ENCODE peak calls at places on chromosomes 3 and 15, in five cellular contexts. N is NCI-H2029 treated with DMSO at 0.1 percent for 48 hours, L is frontal cortex, A is amniotic epithelial cell, S is GM04504. E is an unnamed sample.

GRCh38 chr3:13367728-13368127 is 52.4 kb downstream of the NUP210 start:
- DNase-seq in N (no peak), L (no peak), A (no peak), S (no peak), E (no peak)

GRCh38 chr15:65939901-65940617 is 70.8 kb downstream of the RAB11A start:
- DNase-seq in N (peak), L (no peak), A (peak), S (peak), E (peak)

GRCh38 chr15:59256538-59256937 is 49.9 kb downstream of the LDHAL6B start:
- DNase-seq in N (no peak), L (no peak), A (peak), S (no peak), E (no peak)

GRCh38 chr3:55245391-55245790 is 241.7 kb downstream of the WNT5A start:
- DNase-seq in N (no peak), L (no peak), A (peak), S (no peak), E (no peak)

GRCh38 chr15:62758126-62758951 is 284.2 kb upstream of the TPM1 start:
- DNase-seq in N (no peak), L (no peak), A (peak), S (peak), E (peak)

GRCh38 chr15:90780916-90781315 is 63.8 kb downstream of the BLM start:
- DNase-seq in N (no peak), L (no peak), A (no peak), S (no peak), E (no peak)

GRCh38 chr3:60555704-60556340 is 695.4 kb downstream of the FHIT start:
- DNase-seq in N (no peak), L (no peak), A (no peak), S (no peak), E (no peak)

GRCh38 chr3:52317601-52318000 is 1.5 kb downstream of the DNAH1 start:
- DNase-seq in N (peak), L (peak), A (peak), S (no peak), E (peak)

GRCh38 chr3:57927166-57927565 is 81.1 kb upstream of the FLNB start:
- DNase-seq in N (no peak), L (no peak), A (no peak), S (no peak), E (no peak)

GRCh38 chr15:39583586-39584265 is 2.8 kb downstream of the THBS1 start:
- DNase-seq in N (no peak), L (no peak), A (peak), S (peak), E (no peak)

GRCh38 chr15:75655911-75656310 is 8.2 kb downstream of the SNX33 start:
- DNase-seq in N (no peak), L (no peak), A (no peak), S (no peak), E (no peak)

GRCh38 chr15:34620814-34621213 is 37.4 kb upstream of the GOLGA8B start:
- DNase-seq in N (no peak), L (no peak), A (no peak), S (no peak), E (no peak)

GRCh38 chr3:115469649-115470048 is 153.7 kb upstream of the GAP43 start:
- DNase-seq in N (peak), L (no peak), A (no peak), S (no peak), E (no peak)

GRCh38 chr15:63718590-63719035 is 115.1 kb downstream of the HERC1 start:
- DNase-seq in N (no peak), L (no peak), A (peak), S (peak), E (no peak)

GRCh38 chr3:72338082-72338941 is 509.9 kb downstream of the SHQ1 start:
- DNase-seq in N (no peak), L (no peak), A (peak), S (no peak), E (no peak)

GRCh38 chr3:61725851-61726333 is 164.5 kb downstream of the PTPRG start:
- DNase-seq in N (no peak), L (no peak), A (peak), S (no peak), E (peak)

GRCh38 chr3:106457278-106458210 is 588.7 kb upstream of the CBLB start:
- DNase-seq in N (peak), L (peak), A (peak), S (peak), E (no peak)

GRCh38 chr3:194984624-194985023 is 286.3 kb downstream of the XXYLT1 start:
- DNase-seq in N (no peak), L (no peak), A (no peak), S (no peak), E (no peak)

GRCh38 chr3:52232279-52233107 is 6.5 kb downstream of the TWF2 start:
- DNase-seq in N (no peak), L (no peak), A (no peak), S (no peak), E (no peak)

GRCh38 chr3:36196058-36196457 is 184.2 kb upstream of the STAC start:
- DNase-seq in N (no peak), L (no peak), A (no peak), S (no peak), E (no peak)

GRCh38 chr3:114454592-114455251 is 160.9 kb downstream of the TIGIT start:
- DNase-seq in N (peak), L (no peak), A (peak), S (no peak), E (no peak)

GRCh38 chr3:86993704-86994103 is 2.8 kb upstream of the VGLL3 start:
- DNase-seq in N (no peak), L (no peak), A (peak), S (no peak), E (no peak)

GRCh38 chr15:94677202-94677790 is 445.9 kb downstream of the MCTP2 start:
- DNase-seq in N (peak), L (no peak), A (no peak), S (no peak), E (no peak)

GRCh38 chr3:66763294-66763693 is 234.8 kb upstream of the KBTBD8 start:
- DNase-seq in N (no peak), L (no peak), A (peak), S (peak), E (no peak)

E was measured in SW480.